ENCODE peak calls at places on chromosomes 5 and 9, in five cellular contexts. M is vagina, E is GM23338, F is transverse colon, K is Panc1. T is an unnamed sample. For H3K4me1, the result is how much of the 10 kb centered on the place peaks cover.

GRCh38 chr5:171418316-171418981 is 998 bp upstream of the FGF18 start:
- DNase-seq in E (peak), F (peak), M (no peak), K (peak), T (peak)

GRCh38 chr5:16602182-16602581 is 14.6 kb downstream of the RETREG1 start:
- DNase-seq in M (no peak), E (peak), F (no peak), K (no peak), T (no peak)

GRCh38 chr9:124771867-124772621 is 933 bp upstream of the NR6A1 start:
- DNase-seq in K (peak), F (peak), M (no peak), E (peak), T (peak)

GRCh38 chr9:125631391-125632085 is 75.5 kb downstream of the MAPKAP1 start:
- DNase-seq in M (no peak), F (peak), K (peak), E (peak), T (no peak)

GRCh38 chr5:135606431-135606830 is 27.6 kb upstream of the CXCL14 start:
- DNase-seq in M (peak), E (no peak), F (no peak), K (no peak), T (no peak)

GRCh38 chr9:108300296-108301287 is 555.2 kb downstream of the ACTL7B start:
- DNase-seq in M (no peak), K (no peak), E (no peak), F (no peak), T (no peak)

GRCh38 chr9:127463382-127463781 is 12.1 kb downstream of the LRSAM1 start:
- DNase-seq in M (no peak), F (no peak), E (no peak), K (no peak), T (no peak)

GRCh38 chr5:73673161-73673591 is 47.2 kb downstream of the ARHGEF28 start:
- DNase-seq in K (peak), E (no peak), F (no peak), M (no peak), T (no peak)

GRCh38 chr9:34443533-34443932 is 14.8 kb downstream of the FAM219A start:
- DNase-seq in F (no peak), K (no peak), M (no peak), E (no peak), T (no peak)

GRCh38 chr9:121765021-121765950 is 113.9 kb downstream of the DAB2IP start:
- DNase-seq in E (no peak), M (no peak), F (peak), K (no peak), T (no peak)

GRCh38 chr5:1536298-1537165 is 12.8 kb upstream of the LPCAT1 start:
- DNase-seq in E (no peak), M (peak), K (no peak), F (peak), T (peak)

GRCh38 chr9:120935383-120935857 is 8.8 kb upstream of the TRAF1 start:
- DNase-seq in E (no peak), M (peak), F (peak), K (no peak), T (peak)

GRCh38 chr5:158841918-158842317 is 257.8 kb downstream of the EBF1 start:
- DNase-seq in F (no peak), M (no peak), E (no peak), K (no peak), T (no peak)

GRCh38 chr9:77997611-77998349 is 33.8 kb downstream of the GNAQ start:
- DNase-seq in K (no peak), M (no peak), F (no peak), E (no peak), T (peak)

GRCh38 chr5:112848116-112848811 is 12.8 kb upstream of the SRP19 start:
- DNase-seq in M (no peak), K (peak), F (no peak), E (peak), T (no peak)

GRCh38 chr5:157267766-157268480 is 2.0 kb downstream of the CYFIP2 start:
- DNase-seq in E (no peak), F (no peak), M (no peak), K (no peak), T (no peak)

GRCh38 chr5:127297348-127298035 is 6.9 kb downstream of the MEGF10 start:
- DNase-seq in E (peak), M (no peak), K (no peak), F (no peak), T (no peak)

GRCh38 chr5:127293373-127293772 is 2.8 kb downstream of the MEGF10 start:
- DNase-seq in M (no peak), F (no peak), E (peak), K (no peak), T (no peak)

GRCh38 chr5:127296321-127296720 is 5.7 kb downstream of the MEGF10 start:
- DNase-seq in K (no peak), F (no peak), M (no peak), E (no peak), T (no peak)

GRCh38 chr5:127294829-127295228 is 4.2 kb downstream of the MEGF10 start:
- DNase-seq in F (no peak), E (no peak), K (no peak), M (no peak), T (no peak)

DNA sequence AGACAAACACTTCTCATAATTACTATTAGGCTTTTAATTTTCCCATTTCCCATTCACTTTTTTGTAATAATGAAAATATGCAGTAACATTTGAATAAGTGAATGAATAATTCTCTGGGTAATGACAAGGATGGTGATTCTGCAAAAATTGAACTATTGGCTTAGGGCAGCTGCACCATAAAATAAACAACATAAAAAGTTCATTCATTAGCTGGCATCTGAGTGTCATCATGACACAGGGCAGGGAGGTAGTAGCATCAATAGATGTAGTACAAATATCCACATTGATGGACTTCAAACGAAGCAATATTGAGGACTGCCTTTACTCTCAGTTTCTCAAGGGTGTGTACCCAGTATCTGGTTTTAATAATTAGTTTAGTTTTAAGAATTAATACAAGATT is 4.9 kb downstream of the MEGF10 start:
- DNase-seq in M (no peak), E (no peak), K (no peak), F (no peak), T (no peak)
- H3K4me1 ChIP-seq in M (under half), E (under half), K (under half), F (under half), T (under half)

GRCh38 chr5:148107608-148108007 is 43.8 kb downstream of the SPINK5 start:
- DNase-seq in F (no peak), E (peak), K (no peak), M (no peak), T (no peak)
- TF ChIP-seq CTCF in F (peak), E (peak), K (no peak), M (no peak), T (no peak)

DNA sequence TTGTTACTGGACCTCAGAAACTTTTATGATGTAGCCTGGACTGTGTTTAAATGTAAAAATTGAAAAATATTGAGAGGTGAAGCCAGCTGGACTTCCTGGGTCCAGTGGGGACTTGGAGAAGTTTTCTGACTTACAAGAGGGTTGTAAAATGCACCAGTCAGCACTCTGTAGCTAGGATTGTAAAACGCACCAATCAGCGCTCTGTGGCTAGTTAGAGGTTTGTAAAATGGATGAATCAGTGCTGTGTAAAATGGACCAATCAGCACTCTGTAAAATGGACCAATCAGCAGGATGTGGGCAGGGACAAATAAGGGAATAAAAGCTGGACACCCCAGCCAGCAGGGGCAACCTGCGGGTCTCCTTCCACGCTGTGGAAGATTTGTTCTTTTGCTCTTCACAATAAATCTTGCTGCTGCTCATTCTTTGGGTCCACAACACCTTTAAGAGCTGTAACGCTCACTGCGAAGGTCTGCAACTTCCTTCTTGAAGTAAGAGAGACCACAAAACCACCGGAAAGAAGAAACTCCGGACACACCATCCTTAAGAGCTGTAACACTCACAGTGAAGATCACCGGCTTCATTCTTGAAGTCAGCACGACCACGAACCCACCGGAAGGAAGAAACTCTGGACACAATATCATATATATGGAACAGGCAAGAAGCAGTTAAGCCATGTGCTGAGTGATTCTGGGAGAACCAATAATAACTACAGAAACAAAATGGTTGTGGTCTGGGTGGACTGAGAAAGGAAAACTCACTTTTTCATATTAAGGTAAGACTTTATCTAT is 201.3 kb downstream of the GABRG2 start:
- DNase-seq in F (no peak), M (no peak), E (no peak), K (no peak), T (no peak)
- TF ChIP-seq POLR2AphosphoS5 in F (no peak), M (no peak), E (no peak), K (no peak), T (no peak)

GRCh38 chr9:91034521-91034920 is 232.9 kb downstream of the SYK start:
- DNase-seq in F (peak), K (no peak), M (no peak), E (no peak), T (no peak)
- H3K4me1 ChIP-seq in F (under half), K (under half), M (under half), E (under half), T (under half)

DNA sequence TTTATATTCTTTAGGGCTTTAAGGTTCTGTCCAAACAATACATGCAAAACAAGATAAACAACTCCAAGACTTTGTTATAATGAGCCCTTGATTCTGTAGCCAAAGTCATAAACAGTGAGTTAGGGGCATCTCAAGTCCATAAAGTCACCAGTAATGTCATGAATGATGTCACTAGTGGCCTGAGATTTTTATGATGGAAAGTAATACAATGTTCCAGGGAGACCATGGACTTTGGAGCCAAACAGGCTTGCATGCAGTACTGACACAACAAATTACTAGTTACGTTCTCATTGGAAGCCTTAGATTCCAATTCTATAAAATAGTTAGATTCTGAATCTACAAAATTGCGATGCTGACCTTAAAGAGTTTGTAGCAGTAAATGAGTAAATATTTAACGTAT is 280.0 kb downstream of the HINT1 start:
- DNase-seq in F (peak), M (no peak), E (no peak), K (no peak), T (no peak)
- TF ChIP-seq CTCF in F (no peak), M (no peak), E (no peak), K (no peak), T (no peak)

DNA sequence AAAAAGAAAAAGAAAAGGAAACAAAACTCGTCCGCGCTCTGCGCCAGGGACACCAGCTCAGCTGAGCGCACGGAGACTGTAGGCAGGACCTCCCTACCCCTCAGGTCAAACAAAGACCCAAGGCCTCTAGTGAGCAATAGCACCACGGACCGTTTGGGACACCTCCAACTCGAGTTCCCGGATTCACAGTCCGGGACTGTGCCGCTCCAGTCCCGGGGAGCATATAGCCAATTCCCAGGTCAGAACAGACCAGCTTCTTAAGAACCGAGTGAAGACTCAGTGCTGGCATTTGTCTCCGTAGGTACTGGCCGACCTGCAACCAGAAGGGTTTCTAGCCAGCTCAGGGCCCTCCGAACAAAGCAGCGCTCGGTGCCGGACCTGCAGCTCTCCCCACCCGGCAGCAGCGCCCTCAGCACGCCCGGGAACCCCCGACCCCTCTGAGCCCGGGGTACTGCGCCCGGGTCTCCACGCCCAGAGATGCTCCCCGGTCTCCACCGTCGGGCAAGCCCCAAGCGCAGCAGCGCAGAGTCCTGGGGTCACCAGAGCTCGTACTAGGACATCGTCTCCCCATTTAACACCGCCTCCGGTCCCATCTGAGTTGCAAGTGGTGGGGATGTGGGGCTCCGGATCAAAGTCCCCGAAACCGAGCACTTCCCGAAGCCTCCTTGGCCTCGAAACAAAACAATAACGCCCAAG is 591 bp downstream of the ABCA1 start:
- DNase-seq in M (no peak), E (peak), F (peak), K (no peak), T (peak)
- TF ChIP-seq POLR2AphosphoS5 in M (no peak), E (no peak), F (no peak), K (no peak), T (no peak)

DNA sequence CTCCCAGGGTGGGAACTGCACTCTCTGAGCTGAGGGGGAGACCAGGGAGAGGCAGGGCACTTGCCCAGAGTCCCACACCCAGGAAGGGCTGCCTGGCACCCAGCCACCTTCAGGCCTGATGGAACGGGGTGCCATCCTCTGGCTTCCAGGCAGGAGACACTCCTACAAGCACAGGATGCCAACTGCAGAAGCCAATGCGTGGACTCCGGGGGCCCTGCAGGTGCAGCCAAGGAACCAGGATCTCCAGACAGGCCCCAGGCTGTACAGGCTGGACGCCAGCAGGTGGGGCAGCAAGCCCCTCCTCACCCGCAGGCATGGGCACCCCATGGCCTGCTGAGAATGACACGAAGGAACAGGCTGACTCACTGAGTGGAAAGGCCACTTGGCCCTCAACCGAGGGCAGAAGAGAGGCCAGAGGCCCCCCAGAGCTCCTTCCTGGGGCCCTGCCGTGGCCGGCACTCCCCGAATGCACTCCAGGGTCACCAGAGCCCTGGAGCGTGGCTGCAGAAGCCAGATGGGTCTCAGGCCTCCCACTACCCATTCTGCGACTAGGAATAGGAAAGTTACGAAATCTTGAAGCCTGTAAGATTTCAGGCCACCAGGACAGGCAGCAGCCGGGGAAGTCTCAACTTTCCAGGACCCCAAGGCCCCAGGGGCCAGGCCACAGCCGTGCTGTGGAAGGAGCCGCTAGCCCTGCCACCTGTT is 15.7 kb downstream of the NACC2 start:
- DNase-seq in M (no peak), K (no peak), E (no peak), F (no peak), T (no peak)
- H3K4me1 ChIP-seq in M (under half), K (half or more), E (under half), F (under half), T (half or more)

GRCh38 chr5:31854625-31855526 is 215.9 kb downstream of the PDZD2 start:
- DNase-seq in F (no peak), M (peak), K (no peak), E (peak), T (no peak)
- TF ChIP-seq CTCF in F (no peak), M (no peak), K (peak), E (peak), T (no peak)

GRCh38 chr5:90558344-90559192 is at the start of gene ADGRV1:
- DNase-seq in K (no peak), E (peak), M (no peak), F (peak), T (peak)
- TF ChIP-seq POLR2AphosphoS5 in K (no peak), E (peak), M (no peak), F (peak), T (no peak)

GRCh38 chr9:37566716-37567115 is 9.5 kb downstream of the FBXO10 start:
- DNase-seq in F (no peak), M (no peak), E (no peak), K (no peak), T (no peak)

GRCh38 chr9:37564931-37565330 is 11.2 kb downstream of the FBXO10 start:
- DNase-seq in F (no peak), K (no peak), M (no peak), E (no peak), T (no peak)

GRCh38 chr9:37561682-37562081 is 14.5 kb downstream of the FBXO10 start:
- DNase-seq in E (no peak), M (no peak), F (no peak), K (no peak), T (no peak)

GRCh38 chr9:37565661-37566618 is 10.2 kb downstream of the FBXO10 start:
- DNase-seq in K (no peak), M (no peak), F (peak), E (peak), T (no peak)

DNA sequence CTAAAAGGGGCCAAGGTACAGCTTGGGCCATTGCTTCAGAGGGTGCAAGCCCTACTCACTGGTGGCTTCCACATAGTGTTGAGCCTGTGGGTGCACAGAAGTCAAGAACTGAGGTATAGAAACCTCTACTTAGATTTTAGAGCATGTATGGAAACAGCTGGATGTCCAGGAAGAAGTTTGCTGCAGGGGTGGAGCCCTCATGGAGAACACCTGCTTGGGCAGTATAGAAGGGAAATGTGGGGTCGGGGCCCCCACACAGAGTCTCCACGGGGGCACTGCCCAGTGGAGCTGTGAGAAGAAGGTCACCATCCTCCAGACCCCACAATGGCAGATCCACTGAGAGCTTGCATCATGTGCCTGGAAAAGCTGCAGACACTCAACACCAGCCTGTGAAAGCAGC is 12.1 kb downstream of the FBXO10 start:
- DNase-seq in K (no peak), E (no peak), M (no peak), F (no peak), T (no peak)
- H3K4me1 ChIP-seq in K (under half), E (under half), M (under half), F (under half), T (under half)